ENCODE peak calls at places on chromosome 10, in seven cellular contexts. P is GM23248, Z is amniotic stem cell, Y is tibial nerve, U is C1 segment of cervical spinal cord, S is SK-MEL-5, C is left kidney. T is an unnamed sample.

GRCh38 chr10:113665806-113666354 is 2.0 kb upstream of the NRAP start:
- DNase-seq in P (peak), Z (peak), Y (no peak), U (no peak), S (peak), C (peak), T (peak)

GRCh38 chr10:100986952-100987684 is at the start of the genes MRPL43 and TWNK:
- DNase-seq in P (peak), Z (peak), Y (peak), U (peak), S (peak), C (peak), T (peak)

GRCh38 chr10:84352251-84352842 is 24.0 kb downstream of the CCSER2 start:
- DNase-seq in P (peak), Z (no peak), Y (peak), U (peak), S (peak), C (peak), T (peak)

GRCh38 chr10:119205926-119206602 is 1.3 kb upstream of the GRK5 start:
- DNase-seq in P (no peak), Z (no peak), Y (peak), U (no peak), S (peak), C (peak), T (peak)

GRCh38 chr10:62690703-62691102 is 113.8 kb upstream of the ADO start:
- DNase-seq in P (no peak), Z (no peak), Y (no peak), U (no peak), S (no peak), C (no peak), T (no peak)

GRCh38 chr10:125567529-125567928 is 115.4 kb downstream of the TEX36 start:
- DNase-seq in P (no peak), Z (no peak), Y (no peak), U (no peak), S (no peak), C (no peak), T (no peak)

GRCh38 chr10:117547301-117548153 is 5.0 kb downstream of the EMX2 start:
- DNase-seq in P (peak), Z (no peak), Y (no peak), U (no peak), S (no peak), C (peak), T (no peak)

GRCh38 chr10:69139961-69140360 is 16.0 kb downstream of the VPS26A start:
- DNase-seq in P (no peak), Z (no peak), Y (no peak), U (no peak), S (no peak), C (no peak), T (no peak)

GRCh38 chr10:5198386-5198785 is 1.7 kb downstream of the AKR1C4 start:
- DNase-seq in P (peak), Z (no peak), Y (no peak), U (no peak), S (no peak), C (no peak), T (no peak)

GRCh38 chr10:1198453-1199344 is 142.5 kb downstream of the WDR37 start:
- DNase-seq in P (no peak), Z (no peak), Y (no peak), U (no peak), S (no peak), C (peak), T (no peak)

GRCh38 chr10:12709516-12709915 is 292.0 kb downstream of the CCDC3 start:
- DNase-seq in P (peak), Z (peak), Y (no peak), U (no peak), S (no peak), C (no peak), T (no peak)

GRCh38 chr10:92142949-92143348 is 147.9 kb downstream of the CPEB3 start:
- DNase-seq in P (no peak), Z (no peak), Y (no peak), U (no peak), S (no peak), C (no peak), T (no peak)

GRCh38 chr10:61786728-61787127 is 114.8 kb upstream of the ARID5B start:
- DNase-seq in P (peak), Z (no peak), Y (peak), U (no peak), S (peak), C (no peak), T (peak)

GRCh38 chr10:48531486-48531885 is 73.4 kb downstream of the ARHGAP22 start:
- DNase-seq in P (peak), Z (no peak), Y (no peak), U (no peak), S (no peak), C (no peak), T (no peak)

GRCh38 chr10:6674282-6674681 is 94.2 kb upstream of the PRKCQ start:
- DNase-seq in P (no peak), Z (no peak), Y (no peak), U (no peak), S (no peak), C (no peak), T (no peak)

GRCh38 chr10:84632866-84633265 is 304.5 kb downstream of the CCSER2 start:
- DNase-seq in P (no peak), Z (no peak), Y (no peak), U (no peak), S (no peak), C (no peak), T (peak)

GRCh38 chr10:97291357-97292096 is 910 bp downstream of the ARHGAP19 start:
- DNase-seq in P (peak), Z (no peak), Y (no peak), U (no peak), S (no peak), C (no peak), T (no peak)

GRCh38 chr10:8456386-8456785 is 401.9 kb downstream of the GATA3 start:
- DNase-seq in P (no peak), Z (no peak), Y (no peak), U (no peak), S (no peak), C (no peak), T (no peak)

GRCh38 chr10:92702301-92702916 is 12.7 kb downstream of the HHEX start:
- DNase-seq in P (no peak), Z (no peak), Y (no peak), U (no peak), S (no peak), C (no peak), T (no peak)

GRCh38 chr10:119849031-119849789 is 23.4 kb downstream of the MCMBP start:
- DNase-seq in P (peak), Z (no peak), Y (no peak), U (no peak), S (no peak), C (no peak), T (no peak)

GRCh38 chr10:3332732-3333131 is 160.2 kb upstream of the PITRM1 start:
- DNase-seq in P (no peak), Z (no peak), Y (no peak), U (no peak), S (no peak), C (no peak), T (no peak)

GRCh38 chr10:20627085-20627484 is 270.0 kb downstream of the NEBL start:
- DNase-seq in P (no peak), Z (no peak), Y (no peak), U (no peak), S (no peak), C (no peak), T (no peak)

GRCh38 chr10:19098803-19099202 is 50.2 kb downstream of the MALRD1 start:
- DNase-seq in P (no peak), Z (no peak), Y (no peak), U (no peak), S (no peak), C (no peak), T (no peak)

GRCh38 chr10:8006274-8006999 is 48.1 kb upstream of the GATA3 start:
- DNase-seq in P (no peak), Z (no peak), Y (no peak), U (no peak), S (no peak), C (no peak), T (no peak)

GRCh38 chr10:58615237-58615935 is 102.7 kb downstream of the BICC1 start:
- DNase-seq in P (no peak), Z (no peak), Y (no peak), U (no peak), S (no peak), C (no peak), T (no peak)

T was measured in prostate gland.